ENCODE peak calls at places on chromosomes 4 and X, in nine cellular contexts. I, H, A, E, G, S, U, Z and J are unnamed samples.

GRCh38 chr4:653080-653821 is 20.8 kb downstream of the ATP5ME start:
- DNase-seq in I (no peak), H (peak; percentile 43), A (no peak), E (no peak), G (no peak), S (no peak), U (no peak), Z (no peak), J (no peak)

GRCh38 chrX:13934731-13935130 is 95.0 kb downstream of the GEMIN8 start:
- DNase-seq in I (no peak), H (no peak), A (no peak), E (no peak), G (no peak), S (no peak), U (no peak), Z (no peak), J (no peak)

GRCh38 chr4:150156543-150156942 is 78.3 kb downstream of the DCLK2 start:
- DNase-seq in I (no peak), H (no peak), A (no peak), E (no peak), G (no peak), S (no peak), U (no peak), Z (no peak), J (no peak)

GRCh38 chr4:98633159-98633558 is 25.3 kb downstream of the TSPAN5 start:
- DNase-seq in I (no peak), H (no peak), A (no peak), E (no peak), G (no peak), S (no peak), U (no peak), Z (no peak), J (no peak)

GRCh38 chr4:153560918-153561317 is 94.8 kb downstream of the TMEM131L start:
- DNase-seq in I (no peak), H (no peak), A (no peak), E (no peak), G (no peak), S (no peak), U (no peak), Z (no peak), J (no peak)

GRCh38 chr4:151117371-151117962 is 18.0 kb downstream of the RPS3A start:
- DNase-seq in I (peak; percentile 37), H (no peak), A (peak; percentile 64), E (peak; percentile 69), G (peak; percentile 80), S (peak; percentile 58), U (peak; percentile 79), Z (peak; percentile 37), J (peak; percentile 45)

GRCh38 chr4:138158746-138159297 is 83.3 kb downstream of the SLC7A11 start:
- DNase-seq in I (no peak), H (no peak), A (no peak), E (peak; percentile 91), G (peak; percentile 51), S (no peak), U (no peak), Z (no peak), J (no peak)

GRCh38 chrX:22340022-22340616 is 67.4 kb downstream of the CBLL2 start:
- DNase-seq in I (no peak), H (no peak), A (no peak), E (no peak), G (no peak), S (no peak), U (no peak), Z (no peak), J (no peak)

GRCh38 chr4:57109847-57110634 is at the start of gene IGFBP7:
- DNase-seq in I (peak; percentile 19), H (peak; percentile 90), A (peak; percentile 27), E (no peak), G (peak; percentile 72), S (peak; percentile 38), U (peak; percentile 29), Z (no peak), J (peak; percentile 1)

GRCh38 chrX:150312931-150313330 is 50.2 kb upstream of the MAMLD1 start:
- DNase-seq in I (no peak), H (no peak), A (no peak), E (no peak), G (no peak), S (no peak), U (no peak), Z (no peak), J (no peak)
- H3K4me3 ChIP-seq in I (no peak overlapping the region), H (no peak overlapping the region), A (no peak overlapping the region), E (no peak overlapping the region), G (no peak overlapping the region), S (no peak overlapping the region), U (no peak overlapping the region), Z (no peak overlapping the region), J (no peak overlapping the region)

GRCh38 chrX:15206306-15206705 is 63.6 kb downstream of the ASB9 start:
- DNase-seq in I (no peak), H (no peak), A (no peak), E (no peak), G (no peak), S (no peak), U (no peak), Z (no peak), J (no peak)
- H3K4me1 ChIP-seq in I (no peaks in the 10 kb centered on the region), H (no peaks in the 10 kb centered on the region), A (no peaks in the 10 kb centered on the region), E (no peaks in the 10 kb centered on the region), G (no peaks in the 10 kb centered on the region), S (no peaks in the 10 kb centered on the region), U (no peaks in the 10 kb centered on the region), Z (peaks cover 41% of the 10 kb centered on the region), J (peaks cover 20% of the 10 kb centered on the region)

DNA sequence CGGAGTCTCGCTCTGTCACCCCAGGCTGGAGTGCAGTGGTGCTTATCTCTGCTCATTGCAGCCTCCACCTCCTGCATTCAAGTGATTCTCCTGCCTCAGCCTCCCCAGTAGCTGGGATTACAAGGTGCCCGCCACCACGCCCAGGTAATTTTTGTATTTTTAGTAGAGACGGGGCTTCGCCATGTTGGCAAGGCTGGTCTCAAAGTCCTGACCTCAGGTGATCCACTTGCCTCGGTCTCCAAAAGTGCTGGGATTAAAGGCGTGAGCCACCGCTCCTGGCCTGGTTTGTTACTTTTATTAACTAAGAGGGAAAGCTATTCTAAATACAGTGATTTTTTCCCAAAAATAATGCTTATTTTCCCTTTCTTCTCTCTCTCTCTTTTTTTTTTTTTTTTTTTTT is 866 bp upstream of the CENPE start:
- DNase-seq in I (no peak), H (no peak), A (no peak), E (no peak), G (no peak), S (no peak), U (no peak), Z (no peak), J (no peak)
- H3K4me3 ChIP-seq in I (peak overlapping the region; percentile 81), H (peak overlapping the region; percentile 84), A (peak overlapping the region; percentile 99), E (no peak overlapping the region), G (no peak overlapping the region), S (peak overlapping the region; percentile 92), U (peak overlapping the region; percentile 61), Z (peak overlapping the region; percentile 67), J (peak overlapping the region; percentile 94)

GRCh38 chr4:38870098-38870850 is 2.7 kb downstream of the FAM114A1 start:
- DNase-seq in I (no peak), H (no peak), A (no peak), E (peak; percentile 30), G (no peak), S (no peak), U (no peak), Z (no peak), J (no peak)
- H3K4me1 ChIP-seq in I (peaks cover 30% of the 10 kb centered on the region), H (peaks cover 7% of the 10 kb centered on the region), A (peaks cover 5% of the 10 kb centered on the region), E (peaks cover 28% of the 10 kb centered on the region), G (peaks cover 7% of the 10 kb centered on the region), S (peaks cover 8% of the 10 kb centered on the region), U (peaks cover 34% of the 10 kb centered on the region), Z (no peaks in the 10 kb centered on the region), J (peaks cover 3% of the 10 kb centered on the region)

GRCh38 chr4:112201915-112202505 is 29.6 kb upstream of the AP1AR start:
- DNase-seq in I (no peak), H (no peak), A (no peak), E (no peak), G (no peak), S (no peak), U (no peak), Z (no peak), J (no peak)

GRCh38 chr4:112203593-112203992 is 28.0 kb upstream of the AP1AR start:
- DNase-seq in I (no peak), H (no peak), A (no peak), E (no peak), G (no peak), S (no peak), U (no peak), Z (no peak), J (no peak)

GRCh38 chr4:112210777-112211176 is 20.8 kb upstream of the AP1AR start:
- DNase-seq in I (no peak), H (no peak), A (no peak), E (no peak), G (peak; percentile 48), S (no peak), U (no peak), Z (no peak), J (no peak)

GRCh38 chr4:112206431-112206830 is 25.2 kb upstream of the AP1AR start:
- DNase-seq in I (no peak), H (no peak), A (no peak), E (no peak), G (no peak), S (no peak), U (no peak), Z (no peak), J (no peak)
- H3K4me3 ChIP-seq in I (no peak overlapping the region), H (no peak overlapping the region), A (no peak overlapping the region), E (no peak overlapping the region), G (no peak overlapping the region), S (no peak overlapping the region), U (no peak overlapping the region), Z (no peak overlapping the region), J (no peak overlapping the region)